ENCODE peak calls at places on chromosomes 11 and 22, in nine cellular contexts. One of them, this sample, is unnamed.

GRCh38 chr22:32380991-32381390 is 23.3 kb downstream of the RFPL3 start:
- DNase-seq in stimulated activated CD8-positive, alpha-beta memory T cell treated with anti-CD3 and anti-CD28 coated beads, Interleukin-12 subunit alpha, Interleukin-12 subunit beta, amount 100 ng/mL, for 1 hour: no peak
- DNase-seq in NCI-H460: no peak
- DNase-seq in sigmoid colon: no peak
- DNase-seq in iPS-NIHi11: no peak
- DNase-seq in C1 segment of cervical spinal cord: no peak
- DNase-seq in DMS79 treated with DMSO at 0.1 percent for 48 hours: no peak
- DNase-seq in NCI-H1105: no peak
- DNase-seq in GDM1: no peak
- DNase-seq in this sample: no peak

GRCh38 chr11:103805688-103806009 is 230.8 kb upstream of the DDI1 start:
- DNase-seq in C1 segment of cervical spinal cord: no peak
- DNase-seq in iPS-NIHi11: no peak
- DNase-seq in stimulated activated CD8-positive, alpha-beta memory T cell treated with anti-CD3 and anti-CD28 coated beads, Interleukin-12 subunit alpha, Interleukin-12 subunit beta, amount 100 ng/mL, for 1 hour: no peak
- DNase-seq in sigmoid colon: no peak
- DNase-seq in NCI-H1105: no peak
- DNase-seq in NCI-H460: no peak
- DNase-seq in GDM1: no peak
- DNase-seq in DMS79 treated with DMSO at 0.1 percent for 48 hours: no peak
- DNase-seq in this sample: no peak

GRCh38 chr11:34416746-34417145 is 22.0 kb upstream of the CAT start:
- DNase-seq in NCI-H1105: no peak
- DNase-seq in NCI-H460: no peak
- DNase-seq in GDM1: no peak
- DNase-seq in sigmoid colon: no peak
- DNase-seq in stimulated activated CD8-positive, alpha-beta memory T cell treated with anti-CD3 and anti-CD28 coated beads, Interleukin-12 subunit alpha, Interleukin-12 subunit beta, amount 100 ng/mL, for 1 hour: no peak
- DNase-seq in DMS79 treated with DMSO at 0.1 percent for 48 hours: no peak
- DNase-seq in iPS-NIHi11: no peak
- DNase-seq in C1 segment of cervical spinal cord: no peak
- DNase-seq in this sample: no peak

GRCh38 chr11:77547863-77548551 is 41.7 kb upstream of the AQP11 start:
- DNase-seq in DMS79 treated with DMSO at 0.1 percent for 48 hours: peak
- DNase-seq in C1 segment of cervical spinal cord: no peak
- DNase-seq in GDM1: peak
- DNase-seq in NCI-H1105: peak
- DNase-seq in iPS-NIHi11: peak
- DNase-seq in sigmoid colon: no peak
- DNase-seq in NCI-H460: peak
- DNase-seq in stimulated activated CD8-positive, alpha-beta memory T cell treated with anti-CD3 and anti-CD28 coated beads, Interleukin-12 subunit alpha, Interleukin-12 subunit beta, amount 100 ng/mL, for 1 hour: no peak
- DNase-seq in this sample: peak

GRCh38 chr11:15707971-15708370 is 593.2 kb downstream of the INSC start:
- DNase-seq in NCI-H460: peak
- DNase-seq in sigmoid colon: no peak
- DNase-seq in GDM1: no peak
- DNase-seq in C1 segment of cervical spinal cord: no peak
- DNase-seq in stimulated activated CD8-positive, alpha-beta memory T cell treated with anti-CD3 and anti-CD28 coated beads, Interleukin-12 subunit alpha, Interleukin-12 subunit beta, amount 100 ng/mL, for 1 hour: no peak
- DNase-seq in NCI-H1105: peak
- DNase-seq in DMS79 treated with DMSO at 0.1 percent for 48 hours: peak
- DNase-seq in iPS-NIHi11: peak
- DNase-seq in this sample: peak

GRCh38 chr11:47305734-47306483 is 36.0 kb downstream of the MADD start:
- DNase-seq in sigmoid colon: no peak
- DNase-seq in iPS-NIHi11: no peak
- DNase-seq in DMS79 treated with DMSO at 0.1 percent for 48 hours: no peak
- DNase-seq in NCI-H460: no peak
- DNase-seq in GDM1: no peak
- DNase-seq in NCI-H1105: no peak
- DNase-seq in C1 segment of cervical spinal cord: no peak
- DNase-seq in stimulated activated CD8-positive, alpha-beta memory T cell treated with anti-CD3 and anti-CD28 coated beads, Interleukin-12 subunit alpha, Interleukin-12 subunit beta, amount 100 ng/mL, for 1 hour: no peak
- DNase-seq in this sample: no peak

GRCh38 chr11:95245038-95245437 is 14.0 kb upstream of the SESN3 start:
- DNase-seq in GDM1: no peak
- DNase-seq in C1 segment of cervical spinal cord: no peak
- DNase-seq in NCI-H460: no peak
- DNase-seq in stimulated activated CD8-positive, alpha-beta memory T cell treated with anti-CD3 and anti-CD28 coated beads, Interleukin-12 subunit alpha, Interleukin-12 subunit beta, amount 100 ng/mL, for 1 hour: no peak
- DNase-seq in sigmoid colon: no peak
- DNase-seq in iPS-NIHi11: no peak
- DNase-seq in DMS79 treated with DMSO at 0.1 percent for 48 hours: no peak
- DNase-seq in NCI-H1105: no peak
- DNase-seq in this sample: no peak

GRCh38 chr22:26564181-26564580 is 25.8 kb downstream of the TPST2 start:
- DNase-seq in stimulated activated CD8-positive, alpha-beta memory T cell treated with anti-CD3 and anti-CD28 coated beads, Interleukin-12 subunit alpha, Interleukin-12 subunit beta, amount 100 ng/mL, for 1 hour: no peak
- DNase-seq in NCI-H1105: no peak
- DNase-seq in GDM1: no peak
- DNase-seq in C1 segment of cervical spinal cord: no peak
- DNase-seq in DMS79 treated with DMSO at 0.1 percent for 48 hours: no peak
- DNase-seq in sigmoid colon: no peak
- DNase-seq in NCI-H460: no peak
- DNase-seq in iPS-NIHi11: no peak
- DNase-seq in this sample: no peak

GRCh38 chr11:30815619-30816018 is 229.5 kb upstream of the MPPED2 start:
- DNase-seq in NCI-H460: no peak
- DNase-seq in sigmoid colon: no peak
- DNase-seq in DMS79 treated with DMSO at 0.1 percent for 48 hours: no peak
- DNase-seq in NCI-H1105: no peak
- DNase-seq in GDM1: no peak
- DNase-seq in iPS-NIHi11: no peak
- DNase-seq in stimulated activated CD8-positive, alpha-beta memory T cell treated with anti-CD3 and anti-CD28 coated beads, Interleukin-12 subunit alpha, Interleukin-12 subunit beta, amount 100 ng/mL, for 1 hour: no peak
- DNase-seq in C1 segment of cervical spinal cord: no peak
- DNase-seq in this sample: no peak

GRCh38 chr11:115965754-115966504 is 461.7 kb upstream of the CADM1 start:
- DNase-seq in GDM1: no peak
- DNase-seq in DMS79 treated with DMSO at 0.1 percent for 48 hours: peak
- DNase-seq in sigmoid colon: no peak
- DNase-seq in NCI-H460: no peak
- DNase-seq in iPS-NIHi11: no peak
- DNase-seq in C1 segment of cervical spinal cord: no peak
- DNase-seq in NCI-H1105: no peak
- DNase-seq in stimulated activated CD8-positive, alpha-beta memory T cell treated with anti-CD3 and anti-CD28 coated beads, Interleukin-12 subunit alpha, Interleukin-12 subunit beta, amount 100 ng/mL, for 1 hour: no peak
- DNase-seq in this sample: no peak